ENCODE peak calls at places on chromosomes 3 and 15, in five cellular contexts. C, Z, O, S and N are unnamed samples. For H3K9me3, the result is how much of the 10 kb centered on the place peaks cover.

GRCh38 chr15:44532689-44533088 is 4.3 kb upstream of the EIF3J start:
- DNase-seq in C (no peak), Z (no peak), O (no peak), S (no peak), N (no peak)

GRCh38 chr3:13025778-13026518 is 47.3 kb downstream of the IQSEC1 start:
- DNase-seq in C (no peak), Z (no peak), O (no peak), S (no peak), N (no peak)

GRCh38 chr3:142857056-142857455 is 31.8 kb downstream of the PCOLCE2 start:
- DNase-seq in C (no peak), Z (peak), O (peak), S (peak), N (no peak)

GRCh38 chr3:105365171-105365535 is 1.6 kb upstream of the ALCAM start:
- DNase-seq in C (no peak), Z (no peak), O (no peak), S (no peak), N (no peak)

GRCh38 chr15:37932522-37932921 is 1.9 kb upstream of the TMCO5A start:
- DNase-seq in C (no peak), Z (no peak), O (no peak), S (no peak), N (no peak)

GRCh38 chr3:43451670-43452254 is 165.4 kb downstream of the SNRK start:
- DNase-seq in C (no peak), Z (no peak), O (no peak), S (no peak), N (no peak)

GRCh38 chr15:62287066-62287857 is 122.2 kb upstream of the C2CD4B start:
- DNase-seq in C (no peak), Z (no peak), O (no peak), S (no peak), N (no peak)

GRCh38 chr3:44554626-44555592 is at the start of gene ZKSCAN7:
- DNase-seq in C (peak), Z (peak), O (peak), S (peak), N (no peak)

GRCh38 chr3:189573004-189573403 is 58.2 kb upstream of the TP63 start:
- DNase-seq in C (no peak), Z (no peak), O (no peak), S (no peak), N (no peak)

GRCh38 chr3:23272820-23273219 is 69.7 kb downstream of the UBE2E2 start:
- DNase-seq in C (no peak), Z (no peak), O (no peak), S (no peak), N (no peak)

GRCh38 chr3:143951351-143951971 is 20.2 kb upstream of the DIPK2A start:
- DNase-seq in C (no peak), Z (no peak), O (no peak), S (peak), N (peak)

GRCh38 chr3:57026918-57027317 is 33.5 kb upstream of the SPATA12 start:
- DNase-seq in C (peak), Z (peak), O (no peak), S (no peak), N (no peak)

GRCh38 chr3:138188013-138188352 is 882 bp downstream of the ARMC8 start:
- DNase-seq in C (peak), Z (no peak), O (no peak), S (no peak), N (no peak)

GRCh38 chr3:151467069-151467468 is 6.2 kb upstream of the IGSF10 start:
- DNase-seq in C (no peak), Z (no peak), O (no peak), S (no peak), N (no peak)

GRCh38 chr3:112376996-112377395 is 44.0 kb downstream of the CD200 start:
- DNase-seq in C (peak), Z (no peak), O (no peak), S (no peak), N (no peak)

GRCh38 chr3:128351476-128352085 is 115.1 kb downstream of the DNAJB8 start:
- DNase-seq in C (no peak), Z (no peak), O (no peak), S (no peak), N (no peak)

GRCh38 chr3:33557279-33557678 is 117.1 kb upstream of the UBP1 start:
- DNase-seq in C (no peak), Z (no peak), O (no peak), S (no peak), N (no peak)

GRCh38 chr15:27223166-27223565 is 252.2 kb downstream of the GABRG3 start:
- DNase-seq in C (no peak), Z (no peak), O (no peak), S (no peak), N (no peak)

GRCh38 chr15:27220199-27220598 is 249.2 kb downstream of the GABRG3 start:
- DNase-seq in C (no peak), Z (no peak), O (no peak), S (no peak), N (no peak)

GRCh38 chr15:27219636-27220035 is 248.7 kb downstream of the GABRG3 start:
- DNase-seq in C (no peak), Z (no peak), O (no peak), S (no peak), N (no peak)

DNA sequence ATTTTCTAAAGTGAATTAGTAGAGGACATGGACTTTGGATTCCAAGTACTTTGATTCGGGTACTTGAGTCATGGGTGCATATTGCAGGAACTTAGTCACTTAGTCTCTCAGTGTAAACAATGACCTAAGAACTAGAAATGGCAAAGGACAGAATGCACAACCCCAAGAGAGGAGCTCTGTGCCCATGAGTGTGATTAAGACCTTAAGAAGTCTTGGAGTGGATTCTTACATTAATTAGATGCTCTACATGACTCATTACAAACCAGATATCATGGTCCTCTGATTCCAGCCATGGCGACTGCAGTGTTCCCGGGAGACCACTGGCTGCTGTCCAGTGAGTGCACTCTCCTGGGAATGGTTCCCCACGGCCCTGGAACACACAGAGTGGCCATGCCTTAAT is 251.5 kb downstream of the GABRG3 start:
- DNase-seq in C (peak), Z (no peak), O (no peak), S (no peak), N (no peak)
- H3K9me3 ChIP-seq in C (under half), Z (under half), O (under half), S (under half), N (under half)

DNA sequence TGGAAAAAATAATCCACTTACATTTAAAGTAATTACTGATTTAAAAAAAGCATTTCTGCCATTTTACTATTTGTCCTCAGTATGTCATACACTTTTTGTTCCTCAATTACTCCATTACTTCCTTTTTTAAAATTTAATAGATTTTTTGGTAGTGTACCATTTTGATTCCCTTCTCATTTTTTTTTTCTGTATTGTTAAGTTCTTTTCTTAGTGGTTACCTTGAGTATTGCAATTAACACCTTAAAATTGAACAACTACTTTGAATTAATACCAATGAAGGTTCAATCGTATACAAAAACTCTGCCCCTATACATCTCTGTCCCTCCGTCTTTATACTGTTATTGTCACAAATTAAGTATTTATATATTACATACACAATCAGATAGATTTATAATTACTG is 240.6 kb upstream of the LMCD1 start:
- DNase-seq in C (no peak), Z (no peak), O (no peak), S (no peak), N (no peak)
- TF ChIP-seq CTCF in C (no peak), Z (no peak), O (no peak), S (no peak), N (no peak)

DNA sequence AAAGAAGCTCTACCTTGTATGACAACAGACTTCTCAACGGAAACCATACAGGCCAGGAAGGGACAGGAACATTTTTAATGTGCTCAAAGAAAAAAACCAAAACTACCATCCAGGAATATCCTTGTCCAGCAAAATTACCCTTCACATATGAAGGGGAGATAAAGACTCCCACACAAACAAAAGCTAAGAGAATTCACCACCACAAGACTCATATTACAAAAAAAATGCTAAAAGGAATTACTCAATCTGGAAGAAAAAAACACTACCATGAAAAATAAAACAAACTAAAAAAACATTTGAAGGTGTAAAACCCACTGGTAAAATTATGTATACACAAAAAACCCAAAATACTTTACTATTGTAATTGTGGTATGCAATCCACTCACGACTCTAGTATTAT is 57.2 kb downstream of the DLG1 start:
- DNase-seq in C (peak), Z (no peak), O (no peak), S (no peak), N (no peak)
- H3K9me3 ChIP-seq in C (under half), Z (under half), O (under half), S (under half), N (under half)

GRCh38 chr3:115627180-115628074 is 4.1 kb downstream of the GAP43 start:
- DNase-seq in C (no peak), Z (no peak), O (no peak), S (peak), N (peak)
- TF ChIP-seq CTCF in C (no peak), Z (no peak), O (no peak), S (no peak), N (no peak)

GRCh38 chr15:27545494-27546255 is 553.4 kb downstream of the OCA2 start:
- DNase-seq in C (peak), Z (no peak), O (no peak), S (no peak), N (no peak)
- H3K9me3 ChIP-seq in C (under half), Z (under half), O (under half), S (under half), N (under half)

DNA sequence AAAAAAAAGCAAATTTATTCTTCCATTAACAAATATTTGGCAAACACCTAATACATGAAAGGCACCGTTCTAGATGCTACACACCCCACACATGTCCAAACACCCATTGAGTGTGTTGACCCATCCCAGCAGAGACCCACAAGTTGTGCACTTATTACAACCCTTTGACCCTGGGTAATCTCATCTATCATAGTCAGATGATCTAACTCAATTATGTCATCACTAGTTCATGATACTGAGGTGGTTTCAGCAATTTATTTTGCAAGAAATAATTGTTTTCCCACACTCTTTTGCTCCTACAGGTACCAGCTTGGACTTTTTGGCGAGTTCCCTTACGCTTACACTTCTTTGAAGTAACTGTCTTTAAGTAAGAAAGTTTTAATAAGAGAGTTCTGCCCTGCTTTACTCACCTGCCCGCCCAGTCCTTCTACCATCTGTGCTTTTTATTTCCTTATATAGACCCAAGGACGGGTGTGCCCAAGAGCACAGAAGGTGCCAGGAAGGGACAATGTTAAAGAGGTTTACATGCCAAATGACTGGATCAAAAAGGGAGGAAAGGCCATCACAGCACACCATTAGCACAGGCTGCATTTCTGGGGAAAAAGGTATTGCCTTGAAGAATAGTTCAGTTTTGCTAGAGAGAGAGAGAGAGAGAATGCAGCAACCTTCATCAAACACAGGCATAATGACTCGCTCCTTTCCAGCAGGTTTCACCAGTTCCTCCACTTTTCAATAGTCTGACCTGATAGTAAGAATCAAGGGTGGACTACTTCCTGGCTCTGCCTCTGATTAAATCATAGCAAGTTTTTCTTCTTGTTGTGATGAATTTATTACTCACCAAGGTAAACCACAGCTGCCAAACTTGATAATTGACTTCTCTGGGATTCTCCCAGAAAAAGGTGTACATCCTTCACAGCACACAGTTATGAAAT is 54.5 kb upstream of the ATP11B start:
- DNase-seq in C (no peak), Z (no peak), O (peak), S (no peak), N (no peak)
- TF ChIP-seq CTCF in C (no peak), Z (no peak), O (no peak), S (no peak), N (no peak)

GRCh38 chr15:48281674-48282073 is 49.6 kb upstream of the DUT start:
- DNase-seq in C (no peak), Z (no peak), O (no peak), S (no peak), N (no peak)

GRCh38 chr15:48285329-48286214 is 45.7 kb upstream of the DUT start:
- DNase-seq in C (peak), Z (peak), O (peak), S (peak), N (peak)

GRCh38 chr15:48283361-48284157 is 47.7 kb upstream of the DUT start:
- DNase-seq in C (peak), Z (peak), O (no peak), S (peak), N (no peak)

GRCh38 chr15:48279608-48280007 is 51.6 kb upstream of the DUT start:
- DNase-seq in C (no peak), Z (no peak), O (no peak), S (peak), N (no peak)

GRCh38 chr15:48282186-48282585 is 49.0 kb upstream of the DUT start:
- DNase-seq in C (peak), Z (no peak), O (no peak), S (no peak), N (no peak)
- H3K9me3 ChIP-seq in C (under half), Z (under half), O (under half), S (under half), N (under half)

GRCh38 chr15:82680200-82681102 is 29.2 kb downstream of the AP3B2 start:
- DNase-seq in C (no peak), Z (peak), O (peak), S (peak), N (peak)
- TF ChIP-seq CTCF in C (no peak), Z (peak), O (no peak), S (no peak), N (peak)

GRCh38 chr15:56124391-56124790 is 119.3 kb downstream of the RFX7 start:
- DNase-seq in C (peak), Z (no peak), O (no peak), S (no peak), N (no peak)
- H3K9me3 ChIP-seq in C (under half), Z (under half), O (under half), S (under half), N (under half)

DNA sequence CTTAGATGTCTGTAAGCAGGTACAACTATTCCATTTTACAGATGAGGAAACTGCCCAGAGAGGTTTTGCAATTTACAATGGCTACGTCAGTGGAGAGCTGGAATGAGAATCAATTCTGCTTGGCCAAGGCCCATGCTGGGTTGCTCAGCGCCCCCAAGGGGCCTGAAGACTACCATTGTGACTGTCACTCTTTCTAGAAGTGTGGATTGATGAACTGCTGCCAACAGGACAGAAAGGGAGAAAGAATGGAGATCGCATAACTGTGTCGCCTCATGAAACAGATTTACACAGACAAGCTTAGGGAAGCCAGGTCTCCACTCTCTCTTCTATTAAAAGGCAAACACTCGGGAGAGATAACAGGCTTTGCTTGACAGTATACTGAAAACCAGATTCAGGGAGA is 160.0 kb downstream of the STT3B start:
- DNase-seq in C (no peak), Z (no peak), O (no peak), S (no peak), N (no peak)
- TF ChIP-seq CTCF in C (no peak), Z (no peak), O (no peak), S (peak), N (no peak)